ENCODE peak calls at places on chromosomes 16 and 17, in four cellular contexts. M is fibroblast of mammary gland, K is A549, Y is AG04450. X is an unnamed sample.

GRCh38 chr16:85564277-85565051 is 48.7 kb upstream of the GSE1 start:
- DNase-seq in M (no peak), K (peak), Y (no peak), X (no peak)

GRCh38 chr17:38453951-38454421 is 25.7 kb downstream of the ARHGAP23 start:
- DNase-seq in M (peak), K (peak), Y (no peak), X (peak)

GRCh38 chr16:66476328-66477027 is 49.4 kb downstream of the BEAN1 start:
- DNase-seq in M (no peak), K (peak), Y (no peak), X (no peak)

GRCh38 chr16:23640669-23640958 is 496 bp downstream of the PALB2 start:
- DNase-seq in M (peak), K (no peak), Y (no peak), X (no peak)

GRCh38 chr16:23302045-23302956 is at the start of gene SCNN1B:
- DNase-seq in M (no peak), K (no peak), Y (no peak), X (no peak)

GRCh38 chr16:79047337-79047736 is 553.2 kb downstream of the MAF start:
- DNase-seq in M (no peak), K (peak), Y (no peak), X (no peak)

GRCh38 chr16:23691483-23692189 is 12.9 kb downstream of the PLK1 start:
- DNase-seq in M (peak), K (peak), Y (no peak), X (no peak)

GRCh38 chr17:8063761-8064589 is 23.5 kb downstream of the ALOX12B start:
- DNase-seq in M (no peak), K (no peak), Y (no peak), X (no peak)

GRCh38 chr17:80279895-80280294 is 19.2 kb downstream of the RNF213 start:
- DNase-seq in M (peak), K (no peak), Y (peak), X (peak)

GRCh38 chr16:46629331-46629843 is 8.2 kb upstream of the SHCBP1 start:
- DNase-seq in M (peak), K (peak), Y (no peak), X (peak)

GRCh38 chr17:6018788-6019187 is 51.4 kb upstream of the WSCD1 start:
- DNase-seq in M (no peak), K (no peak), Y (no peak), X (no peak)

GRCh38 chr17:81403671-81404534 is 8.6 kb downstream of the BAHCC1 start:
- DNase-seq in M (no peak), K (no peak), Y (no peak), X (peak)

GRCh38 chr16:55372792-55373488 is 48.9 kb downstream of the IRX6 start:
- DNase-seq in M (no peak), K (no peak), Y (no peak), X (no peak)

GRCh38 chr16:7679899-7680298 is 347.3 kb downstream of the RBFOX1 start:
- DNase-seq in M (no peak), K (no peak), Y (no peak), X (no peak)

GRCh38 chr17:65694601-65695000 is 133.2 kb upstream of the AXIN2 start:
- DNase-seq in M (no peak), K (no peak), Y (no peak), X (peak)

GRCh38 chr16:85667841-85668413 is 20.8 kb downstream of the GINS2 start:
- DNase-seq in M (no peak), K (no peak), Y (no peak), X (no peak)

GRCh38 chr16:15694499-15694898 is 44.5 kb downstream of the NDE1 start:
- DNase-seq in M (peak), K (no peak), Y (no peak), X (no peak)

GRCh38 chr16:73179671-73180370 is 131.9 kb upstream of the ZFHX3 start:
- DNase-seq in M (no peak), K (no peak), Y (no peak), X (no peak)

GRCh38 chr17:79369001-79369400 is 241.8 kb downstream of the RBFOX3 start:
- DNase-seq in M (no peak), K (no peak), Y (no peak), X (no peak)

GRCh38 chr17:40539711-40540411 is 25.4 kb downstream of the CCR7 start:
- DNase-seq in M (no peak), K (no peak), Y (no peak), X (no peak)

GRCh38 chr17:47654991-47655390 is 5.3 kb downstream of the KPNB1 start:
- DNase-seq in M (peak), K (no peak), Y (no peak), X (no peak)

GRCh38 chr16:50602531-50603205 is 54.5 kb downstream of the NKD1 start:
- DNase-seq in M (no peak), K (no peak), Y (no peak), X (no peak)

GRCh38 chr16:12868788-12869187 is 32.6 kb upstream of the SHISA9 start:
- DNase-seq in M (no peak), K (no peak), Y (no peak), X (no peak)

GRCh38 chr16:89270666-89271345 is 53.3 kb downstream of the ZNF778 start:
- DNase-seq in M (no peak), K (no peak), Y (no peak), X (no peak)

GRCh38 chr16:85498607-85499006 is 114.5 kb upstream of the GSE1 start:
- DNase-seq in M (no peak), K (no peak), Y (no peak), X (no peak)

GRCh38 chr16:12086861-12087260 is 110.3 kb downstream of the SNX29 start:
- DNase-seq in M (no peak), K (no peak), Y (no peak), X (no peak)

GRCh38 chr17:48134912-48135480 is 27.4 kb downstream of the SNX11 start:
- DNase-seq in M (no peak), K (no peak), Y (no peak), X (no peak)

GRCh38 chr17:79798296-79799173 is 1.7 kb upstream of the CBX8 start:
- DNase-seq in M (peak), K (no peak), Y (no peak), X (no peak)

GRCh38 chr17:4199818-4200402 is 56.9 kb downstream of the CYB5D2 start:
- DNase-seq in M (peak), K (peak), Y (no peak), X (peak)

GRCh38 chr17:7767425-7768021 is 50.0 kb downstream of the DNAH2 start:
- DNase-seq in M (no peak), K (no peak), Y (peak), X (peak)

GRCh38 chr17:35548978-35549377 is 11.5 kb upstream of the SLFN12L start:
- DNase-seq in M (no peak), K (no peak), Y (no peak), X (no peak)

GRCh38 chr16:89261691-89262563 is 44.4 kb downstream of the ZNF778 start:
- DNase-seq in M (peak), K (no peak), Y (no peak), X (peak)

GRCh38 chr16:59330030-59330670 is 596.0 kb upstream of the GOT2 start:
- DNase-seq in M (no peak), K (no peak), Y (no peak), X (no peak)

GRCh38 chr16:65012357-65012756 is 109.5 kb downstream of the CDH11 start:
- DNase-seq in M (peak), K (no peak), Y (no peak), X (peak)

DNA sequence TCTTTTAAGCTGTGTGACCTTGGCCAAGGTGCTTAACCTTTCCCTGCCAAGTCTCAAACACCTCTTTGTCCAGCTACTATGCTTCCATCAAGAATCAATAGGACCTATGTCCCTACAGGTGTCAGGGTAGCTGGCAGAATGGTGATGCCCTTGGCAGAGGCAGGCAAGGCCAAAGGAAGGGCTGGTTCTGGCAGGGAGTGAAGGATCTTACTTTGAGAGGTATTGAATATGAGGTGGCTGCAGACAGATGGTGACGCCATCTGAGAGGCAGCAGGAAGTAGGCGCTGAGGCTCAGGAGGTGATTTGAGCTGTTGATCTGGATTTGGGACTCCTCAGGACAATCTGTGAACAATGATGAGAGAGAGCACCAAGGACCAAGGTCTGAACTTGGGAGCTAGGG is 12.5 kb downstream of the ABCC3 start:
- DNase-seq in M (no peak), K (no peak), Y (no peak), X (no peak)
- H3K4me3 ChIP-seq in M (no peak), K (no peak), Y (no peak), X (no peak)

GRCh38 chr17:74394275-74394950 is 27.1 kb downstream of the GPR142 start:
- DNase-seq in M (no peak), K (no peak), Y (no peak), X (no peak)

GRCh38 chr17:74390680-74391653 is 23.7 kb downstream of the GPR142 start:
- DNase-seq in M (no peak), K (no peak), Y (no peak), X (no peak)

GRCh38 chr17:74393323-74393942 is 26.1 kb downstream of the GPR142 start:
- DNase-seq in M (peak), K (no peak), Y (no peak), X (no peak)

GRCh38 chr17:74391771-74392170 is 24.5 kb downstream of the GPR142 start:
- DNase-seq in M (no peak), K (no peak), Y (no peak), X (no peak)

GRCh38 chr17:74392848-74393247 is 25.5 kb downstream of the GPR142 start:
- DNase-seq in M (no peak), K (no peak), Y (no peak), X (no peak)
- TF ChIP-seq CTCF in M (no peak), K (no peak), Y (no peak), X (no peak)

GRCh38 chr17:45311762-45312476 is 4.9 kb downstream of the MAP3K14 start:
- DNase-seq in M (no peak), K (peak), Y (no peak), X (peak)

GRCh38 chr17:45313419-45313771 is 3.4 kb downstream of the MAP3K14 start:
- DNase-seq in M (no peak), K (no peak), Y (no peak), X (no peak)

GRCh38 chr17:45313927-45314760 is 2.7 kb downstream of the MAP3K14 start:
- DNase-seq in M (no peak), K (no peak), Y (no peak), X (no peak)

GRCh38 chr17:45311406-45311761 is 5.4 kb downstream of the MAP3K14 start:
- DNase-seq in M (no peak), K (no peak), Y (no peak), X (no peak)

DNA sequence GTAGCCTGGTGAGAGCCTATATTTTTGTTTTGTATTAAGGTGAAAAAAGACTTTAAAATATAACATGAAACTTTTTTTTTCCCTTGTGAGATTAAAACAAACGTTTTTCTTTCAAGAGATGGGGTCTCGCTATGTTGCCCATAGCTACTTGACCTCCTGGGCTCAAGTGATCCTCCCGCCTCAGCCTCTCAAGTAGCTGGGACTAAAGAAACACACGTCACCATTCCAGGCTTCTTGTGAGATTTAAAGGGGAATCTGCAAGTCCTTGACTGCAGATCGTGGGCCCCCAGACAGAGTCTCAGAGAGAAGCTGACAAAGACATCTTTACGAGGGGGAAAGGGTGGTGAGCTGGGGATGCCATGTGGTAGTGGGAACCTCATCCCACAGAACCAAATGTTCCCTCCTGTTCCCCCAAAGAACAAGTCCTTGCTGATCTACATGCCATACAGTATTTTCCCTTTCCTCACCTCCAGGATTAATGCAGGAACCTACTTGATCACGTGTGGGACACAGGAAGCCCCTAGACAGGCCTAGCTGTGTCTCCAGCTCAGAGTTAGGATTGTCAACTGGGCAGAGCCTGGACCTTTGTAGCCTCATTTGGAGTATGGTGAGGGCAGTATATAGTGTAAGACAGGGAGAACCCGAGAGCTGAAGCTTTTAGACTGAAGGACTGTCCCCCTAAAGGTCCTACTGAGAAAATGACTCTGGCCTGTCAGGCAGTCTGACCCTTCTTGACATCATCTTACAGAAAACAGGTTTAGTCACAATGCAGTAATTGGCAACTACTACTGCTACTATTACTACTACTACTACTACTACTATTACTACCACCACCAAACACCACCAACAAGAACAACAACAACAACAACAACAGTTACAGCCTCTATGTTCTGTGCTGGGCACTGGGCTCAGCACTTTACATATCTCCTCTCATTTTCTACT is 4.1 kb downstream of the MAP3K14 start:
- DNase-seq in M (no peak), K (no peak), Y (no peak), X (no peak)
- H3K4me3 ChIP-seq in M (no peak), K (peak), Y (peak), X (peak)

GRCh38 chr16:4426021-4426684 is 485 bp downstream of the DNAJA3 start:
- DNase-seq in M (no peak), K (no peak), Y (no peak), X (no peak)
- TF ChIP-seq CTCF in M (no peak), K (no peak), Y (no peak), X (no peak)

X was measured in fibroblast of villous mesenchyme.